ENCODE peak calls at places on chromosomes 4 and X, in eight cellular contexts. C is SK-N-SH, D is OCI-LY7, O is GM23338, R is Karpas-422, A is PC-3, J is hepatocyte, Y is MM.1S. P is an unnamed sample.

GRCh38 chrX:72644946-72645345 is 69.2 kb downstream of the PHKA1 start:
- DNase-seq in C (no peak), D (no peak), O (no peak), R (no peak), A (no peak), J (no peak), Y (peak; percentile 57), P (no peak)

GRCh38 chr4:136557396-136557795 is 974.9 kb downstream of the PCDH18 start:
- DNase-seq in C (no peak), D (no peak), O (no peak), R (no peak), A (no peak), J (no peak), Y (no peak), P (no peak)

GRCh38 chr4:108425988-108426387 is 194.4 kb upstream of the RPL34 start:
- DNase-seq in C (no peak), D (no peak), O (no peak), R (no peak), A (peak; percentile 41), J (no peak), Y (no peak), P (peak; percentile 77)

GRCh38 chrX:126994011-126994410 is 174.5 kb downstream of the PRR32 start:
- DNase-seq in C (no peak), D (no peak), O (no peak), R (no peak), A (no peak), J (no peak), Y (no peak), P (no peak)

GRCh38 chr4:38278255-38278654 is 318.1 kb downstream of the PTTG2 start:
- DNase-seq in C (no peak), D (no peak), O (no peak), R (no peak), A (no peak), J (no peak), Y (no peak), P (no peak)

GRCh38 chr4:123401466-123402175 is 5.0 kb downstream of the SPRY1 start:
- DNase-seq in C (no peak), D (no peak), O (no peak), R (no peak), A (no peak), J (no peak), Y (no peak), P (no peak)

GRCh38 chr4:184447664-184448063 is 26.7 kb downstream of the IRF2 start:
- DNase-seq in C (no peak), D (no peak), O (peak; percentile 76), R (no peak), A (no peak), J (no peak), Y (no peak), P (no peak)

GRCh38 chrX:17968367-17968766 is 107.3 kb upstream of the RAI2 start:
- DNase-seq in C (no peak), D (no peak), O (no peak), R (no peak), A (no peak), J (no peak), Y (no peak), P (no peak)

GRCh38 chrX:63656871-63657580 is 128.0 kb downstream of the ARHGEF9 start:
- DNase-seq in C (no peak), D (no peak), O (no peak), R (no peak), A (peak; percentile 13), J (no peak), Y (no peak), P (peak; percentile 80)

GRCh38 chr4:113256946-113257345 is 207.5 kb downstream of the ANK2 start:
- DNase-seq in C (no peak), D (no peak), O (no peak), R (no peak), A (no peak), J (no peak), Y (no peak), P (peak; percentile 91)

GRCh38 chr4:79788884-79789283 is 284.1 kb downstream of the ANTXR2 start:
- DNase-seq in C (no peak), D (peak; percentile 3), O (peak; percentile 8), R (no peak), A (no peak), J (no peak), Y (no peak), P (no peak)

GRCh38 chr4:185004562-185005208 is 13.6 kb upstream of the HELT start:
- DNase-seq in C (no peak), D (no peak), O (peak; percentile 75), R (no peak), A (no peak), J (no peak), Y (no peak), P (no peak)

GRCh38 chr4:116217781-116218180 is 867.6 kb downstream of the TRAM1L1 start:
- DNase-seq in C (no peak), D (no peak), O (no peak), R (no peak), A (peak; percentile 65), J (no peak), Y (no peak), P (no peak)

GRCh38 chr4:107265859-107266258 is 229.7 kb upstream of the DKK2 start:
- DNase-seq in C (no peak), D (no peak), O (no peak), R (no peak), A (no peak), J (no peak), Y (no peak), P (no peak)

GRCh38 chrX:115333446-115333845 is 43.9 kb downstream of the LUZP4 start:
- DNase-seq in C (no peak), D (no peak), O (no peak), R (no peak), A (no peak), J (no peak), Y (no peak), P (no peak)

GRCh38 chr4:183342541-183343533 is 20.6 kb upstream of the CLDN24 start:
- DNase-seq in C (peak; percentile 48), D (no peak), O (peak; percentile 42), R (no peak), A (no peak), J (no peak), Y (no peak), P (peak; percentile 59)

GRCh38 chrX:8731579-8732395 is at the start of gene ANOS1:
- DNase-seq in C (peak; percentile 58), D (no peak), O (peak; percentile 76), R (no peak), A (peak; percentile 56), J (peak; percentile 62), Y (peak; percentile 11), P (peak; percentile 16)

GRCh38 chr4:55524844-55525571 is 21.7 kb downstream of the CLOCK start:
- DNase-seq in C (no peak), D (no peak), O (no peak), R (no peak), A (no peak), J (no peak), Y (no peak), P (peak; percentile 62)

GRCh38 chr4:187478292-187479205 is 517.0 kb upstream of the ZFP42 start:
- DNase-seq in C (no peak), D (no peak), O (no peak), R (no peak), A (peak; percentile 82), J (peak; percentile 35), Y (no peak), P (peak; percentile 51)

GRCh38 chr4:101114936-101115372 is 232.4 kb downstream of the PPP3CA start:
- DNase-seq in C (no peak), D (no peak), O (peak; percentile 69), R (no peak), A (peak; percentile 86), J (peak; percentile 26), Y (no peak), P (peak; percentile 72)

GRCh38 chr4:4663028-4663427 is 121.2 kb upstream of the STX18 start:
- DNase-seq in C (no peak), D (no peak), O (no peak), R (no peak), A (peak; percentile 78), J (no peak), Y (no peak), P (peak; percentile 53)

GRCh38 chr4:43778187-43778915 is 670.3 kb downstream of the KCTD8 start:
- DNase-seq in C (no peak), D (no peak), O (no peak), R (no peak), A (no peak), J (no peak), Y (no peak), P (no peak)

GRCh38 chr4:10737335-10737734 is 52.8 kb upstream of the CLNK start:
- DNase-seq in C (no peak), D (no peak), O (peak; percentile 1), R (no peak), A (no peak), J (no peak), Y (no peak), P (peak; percentile 5)

GRCh38 chrX:10050481-10050880 is 83.3 kb downstream of the CLDN34 start:
- DNase-seq in C (no peak), D (no peak), O (peak; percentile 87), R (no peak), A (no peak), J (no peak), Y (no peak), P (no peak)

GRCh38 chrX:129997081-129997480 is 14.6 kb downstream of the BCORL1 start:
- DNase-seq in C (no peak), D (no peak), O (no peak), R (no peak), A (no peak), J (no peak), Y (no peak), P (no peak)
- H3K9me2 ChIP-seq in C (no peaks in the 10 kb centered on the region), D (no peaks in the 10 kb centered on the region), O (no peaks in the 10 kb centered on the region), R (no peaks in the 10 kb centered on the region), A (no peaks in the 10 kb centered on the region), J (no peaks in the 10 kb centered on the region), Y (no peaks in the 10 kb centered on the region), P (no peaks in the 10 kb centered on the region)

GRCh38 chr4:7770675-7771050 is 169.0 kb downstream of the AFAP1 start:
- DNase-seq in C (no peak), D (no peak), O (no peak), R (no peak), A (no peak), J (no peak), Y (no peak), P (no peak)
- H3K9me2 ChIP-seq in C (no peaks in the 10 kb centered on the region), D (no peaks in the 10 kb centered on the region), O (no peaks in the 10 kb centered on the region), R (no peaks in the 10 kb centered on the region), A (no peaks in the 10 kb centered on the region), J (no peaks in the 10 kb centered on the region), Y (no peaks in the 10 kb centered on the region), P (no peaks in the 10 kb centered on the region)

GRCh38 chr4:94156816-94157215 is 50.8 kb upstream of the SMARCAD1 start:
- DNase-seq in C (no peak), D (no peak), O (no peak), R (peak; percentile 35), A (no peak), J (no peak), Y (no peak), P (no peak)

DNA sequence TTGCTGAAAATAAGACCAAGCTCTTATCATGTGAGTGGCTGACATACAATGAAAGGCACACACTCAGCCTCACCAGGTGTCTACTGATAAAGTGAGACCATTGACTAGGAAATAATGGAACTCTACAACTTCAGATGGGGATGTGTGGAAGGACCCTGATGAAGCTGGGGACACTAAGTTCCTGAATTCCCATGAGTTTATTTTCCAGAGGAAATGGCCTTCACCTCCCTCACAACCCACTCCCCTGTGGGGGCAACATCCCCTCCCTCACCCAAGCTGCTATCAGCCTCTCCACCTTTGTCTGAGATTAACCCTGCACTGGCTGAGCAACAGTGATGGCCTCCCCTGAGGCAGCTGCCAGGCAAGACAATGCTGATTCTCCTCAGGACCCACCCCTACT is 55.2 kb upstream of the SMARCAD1 start:
- DNase-seq in C (no peak), D (no peak), O (no peak), R (no peak), A (no peak), J (no peak), Y (no peak), P (no peak)
- H3K9me2 ChIP-seq in C (no peaks in the 10 kb centered on the region), D (no peaks in the 10 kb centered on the region), O (peaks cover 8% of the 10 kb centered on the region), R (no peaks in the 10 kb centered on the region), A (no peaks in the 10 kb centered on the region), J (no peaks in the 10 kb centered on the region), Y (no peaks in the 10 kb centered on the region), P (no peaks in the 10 kb centered on the region)

GRCh38 chrX:139862208-139862607 is 70.6 kb downstream of the ATP11C start:
- DNase-seq in C (no peak), D (no peak), O (no peak), R (peak; percentile 43), A (no peak), J (no peak), Y (no peak), P (no peak)
- H3K9me2 ChIP-seq in C (no peaks in the 10 kb centered on the region), D (no peaks in the 10 kb centered on the region), O (no peaks in the 10 kb centered on the region), R (no peaks in the 10 kb centered on the region), A (no peaks in the 10 kb centered on the region), J (no peaks in the 10 kb centered on the region), Y (no peaks in the 10 kb centered on the region), P (no peaks in the 10 kb centered on the region)

P was measured in GM23248.